ENCODE peak calls at places on chromosomes 1 and 21, in four cellular contexts. N is fibroblast of mammary gland, K is endothelial cell, M is HCT116. P is an unnamed sample.

GRCh38 chr1:223076382-223076781 is 66.7 kb downstream of the TLR5 start:
- DNase-seq in N (no peak), K (no peak), M (no peak), P (no peak)

GRCh38 chr1:192588546-192588945 is 13.0 kb downstream of the RGS1 start:
- DNase-seq in N (peak; percentile 21), K (no peak), M (no peak), P (no peak)

GRCh38 chr1:84152649-84153056 is 8.6 kb downstream of the PRKACB start:
- DNase-seq in N (no peak), K (no peak), M (no peak), P (no peak)

GRCh38 chr1:38221006-38221649 is 174.5 kb upstream of the POU3F1 start:
- DNase-seq in N (peak; percentile 46), K (no peak), M (no peak), P (no peak)

GRCh38 chr1:67214420-67215174 is 48.3 kb downstream of the IL23R start:
- DNase-seq in N (peak; percentile 35), K (peak; percentile 48), M (peak; percentile 19), P (no peak)

GRCh38 chr21:42409366-42409765 is 5.7 kb downstream of the UBASH3A start:
- DNase-seq in N (no peak), K (no peak), M (no peak), P (no peak)

GRCh38 chr21:37783016-37783415 is 133.2 kb downstream of the KCNJ6 start:
- DNase-seq in N (peak; percentile 52), K (no peak), M (no peak), P (no peak)

GRCh38 chr1:39130297-39130696 is 74.2 kb upstream of the MACF1 start:
- DNase-seq in N (peak; percentile 92), K (no peak), M (no peak), P (no peak)

GRCh38 chr1:219555802-219556201 is 57.1 kb downstream of the ZC3H11B start:
- DNase-seq in N (peak; percentile 50), K (no peak), M (no peak), P (no peak)

GRCh38 chr1:42379794-42380616 is 587 bp upstream of the RIMKLA start:
- DNase-seq in N (peak; percentile 32), K (peak; percentile 23), M (no peak), P (no peak)

GRCh38 chr21:43884012-43884860 is 19.2 kb downstream of the AGPAT3 start:
- DNase-seq in N (no peak), K (no peak), M (peak; percentile 83), P (no peak)

GRCh38 chr1:2608434-2609055 is 22.0 kb downstream of the PRXL2B start:
- DNase-seq in N (no peak), K (no peak), M (no peak), P (no peak)

GRCh38 chr1:21701401-21701800 is 32.2 kb upstream of the RAP1GAP start:
- DNase-seq in N (no peak), K (no peak), M (no peak), P (no peak)

GRCh38 chr1:211944733-211945500 is 90.4 kb downstream of the INTS7 start:
- DNase-seq in N (peak; percentile 43), K (peak; percentile 30), M (no peak), P (no peak)

GRCh38 chr1:101697057-101697456 is 299.7 kb downstream of the OLFM3 start:
- DNase-seq in N (peak; percentile 7), K (no peak), M (no peak), P (no peak)

GRCh38 chr1:238710697-238711096 is 675.7 kb upstream of the CHRM3 start:
- DNase-seq in N (peak; percentile 21), K (no peak), M (no peak), P (no peak)

GRCh38 chr1:117301906-117302305 is 65.3 kb upstream of the MAN1A2 start:
- DNase-seq in N (no peak), K (no peak), M (no peak), P (no peak)

GRCh38 chr1:37634554-37635308 is at the start of gene RSPO1:
- DNase-seq in N (peak; percentile 17), K (peak; percentile 20), M (no peak), P (peak; percentile 14)

GRCh38 chr1:204369006-204369726 is 9.4 kb upstream of the PLEKHA6 start:
- DNase-seq in N (no peak), K (no peak), M (no peak), P (no peak)

GRCh38 chr1:64623750-64624445 is 121.0 kb upstream of the RAVER2 start:
- DNase-seq in N (peak; percentile 56), K (no peak), M (no peak), P (no peak)

GRCh38 chr1:94801919-94802546 is 18.1 kb upstream of the SLC44A3 start:
- DNase-seq in N (peak; percentile 94), K (no peak), M (peak; percentile 68), P (no peak)

GRCh38 chr1:41341756-41342562 is 19.3 kb upstream of the FOXO6 start:
- DNase-seq in N (no peak), K (no peak), M (no peak), P (no peak)

GRCh38 chr1:171081220-171081993 is 9.3 kb upstream of the FMO3 start:
- DNase-seq in N (peak; percentile 81), K (no peak), M (peak; percentile 15), P (no peak)

DNA sequence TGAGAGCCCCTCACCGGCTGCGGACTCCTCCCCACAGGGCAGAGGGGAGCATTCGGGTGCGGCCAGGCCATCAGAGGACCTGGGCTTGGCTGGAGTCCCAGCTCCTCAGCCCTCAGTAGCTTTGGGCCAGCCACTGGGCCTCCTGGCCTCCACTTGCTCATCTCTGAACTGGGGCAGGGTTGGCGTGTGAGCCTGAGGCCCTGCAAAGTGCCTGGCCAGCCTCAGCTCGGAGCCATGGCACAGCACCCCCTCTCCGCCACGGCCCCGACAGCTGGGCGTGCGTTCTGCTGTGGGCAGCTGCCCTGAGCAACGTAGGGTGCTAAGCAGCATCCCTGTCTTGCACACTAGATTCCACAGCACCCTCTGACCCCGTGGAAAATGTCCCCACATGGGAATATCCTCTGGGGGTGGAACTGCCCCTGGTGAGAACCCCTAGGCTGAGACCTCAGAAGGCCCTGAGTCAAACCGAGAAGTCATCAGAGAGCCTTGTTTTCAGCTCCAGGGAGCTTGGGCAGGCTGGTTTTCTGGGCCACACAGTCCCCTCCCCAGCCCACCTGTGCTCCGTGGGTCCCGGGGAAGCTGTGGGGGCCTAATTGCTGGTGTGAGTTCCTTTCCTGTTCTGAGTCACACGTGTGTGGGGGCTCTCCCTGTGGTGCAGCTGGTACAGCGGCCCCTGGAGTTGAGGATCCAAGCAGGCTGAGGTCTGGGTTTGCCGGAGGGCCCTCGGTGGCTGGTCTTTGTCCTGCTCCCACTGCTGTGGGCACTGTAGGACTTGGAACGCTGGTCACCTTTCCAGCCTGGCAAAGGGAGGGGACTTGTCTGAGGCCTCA is 24.5 kb downstream of the TP73 start:
- DNase-seq in N (no peak), K (no peak), M (no peak), P (no peak)
- TF ChIP-seq CTCF in N (no peak), K (no peak), M (no peak), P (no peak)

DNA sequence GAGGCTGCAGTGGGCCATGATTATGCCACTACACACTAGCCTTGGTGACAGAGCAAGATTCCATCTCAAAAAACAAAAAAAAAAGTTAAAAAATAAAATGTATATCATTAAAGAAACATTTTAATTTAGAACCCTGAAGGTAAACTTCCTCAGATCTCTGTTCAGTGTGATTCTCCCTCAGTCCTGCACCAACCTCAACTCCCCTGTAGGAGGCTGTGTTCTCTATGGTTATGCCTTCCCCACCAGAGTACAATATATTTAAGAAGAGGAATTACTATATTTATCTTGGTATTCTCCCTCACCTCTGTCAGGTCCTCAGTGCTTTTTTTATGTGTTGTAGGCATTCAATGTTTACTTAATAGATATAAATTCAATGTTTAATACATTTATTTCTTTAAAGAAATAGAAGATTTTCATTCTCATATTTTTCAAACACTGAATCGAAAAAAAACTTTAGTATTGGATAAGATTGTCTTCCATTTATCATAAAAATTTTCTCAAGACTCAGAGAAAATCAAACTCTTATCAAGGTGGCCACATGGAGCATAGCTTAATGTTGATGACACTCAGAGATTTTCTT is 4.8 kb upstream of the LRRC8B start:
- DNase-seq in N (peak; percentile 66), K (peak; percentile 15), M (peak; percentile 18), P (no peak)
- TF ChIP-seq CTCF in N (peak; percentile 79), K (peak; percentile 68), M (peak; percentile 68), P (peak; percentile 60)

GRCh38 chr1:217521317-217521716 is 109.6 kb downstream of the GPATCH2 start:
- DNase-seq in N (no peak), K (no peak), M (no peak), P (no peak)

GRCh38 chr1:217525773-217526490 is 105.0 kb downstream of the GPATCH2 start:
- DNase-seq in N (peak; percentile 35), K (no peak), M (no peak), P (no peak)

GRCh38 chr1:217524787-217525520 is 105.9 kb downstream of the GPATCH2 start:
- DNase-seq in N (peak; percentile 45), K (no peak), M (no peak), P (no peak)

GRCh38 chr1:217526636-217527035 is 104.3 kb downstream of the GPATCH2 start:
- DNase-seq in N (no peak), K (no peak), M (no peak), P (no peak)

DNA sequence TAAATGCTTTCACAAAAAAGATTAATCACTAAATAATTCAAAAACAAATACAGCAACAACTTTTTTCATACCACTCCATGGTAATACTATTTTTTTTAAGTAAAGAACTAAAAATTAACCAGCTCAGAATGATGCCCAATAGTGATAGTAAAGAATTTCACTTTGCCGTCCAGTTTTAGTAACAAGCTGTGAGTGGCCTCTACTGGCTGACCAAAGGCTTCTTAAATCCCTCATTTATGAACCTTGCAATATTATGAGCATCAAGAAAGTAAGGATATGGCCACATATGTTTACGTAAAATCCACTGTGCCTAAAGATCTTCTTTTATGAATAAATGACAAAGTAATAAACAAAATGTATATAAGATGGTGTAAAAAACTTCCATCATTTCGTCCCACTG is 108.6 kb downstream of the GPATCH2 start:
- DNase-seq in N (no peak), K (no peak), M (no peak), P (no peak)
- TF ChIP-seq CTCF in N (no peak), K (no peak), M (no peak), P (peak; percentile 16)

GRCh38 chr1:15682886-15683410 is 1.2 kb upstream of the PLEKHM2 start:
- DNase-seq in N (no peak), K (no peak), M (no peak), P (no peak)

GRCh38 chr1:15684042-15684461 is at the start of gene PLEKHM2:
- DNase-seq in N (peak; percentile 27), K (peak; percentile 54), M (no peak), P (no peak)

GRCh38 chr1:15683411-15684039 is 595 bp upstream of the PLEKHM2 start:
- DNase-seq in N (no peak), K (no peak), M (no peak), P (no peak)

GRCh38 chr1:15685820-15686219 is 1.7 kb downstream of the PLEKHM2 start:
- DNase-seq in N (peak; percentile 20), K (no peak), M (no peak), P (no peak)

DNA sequence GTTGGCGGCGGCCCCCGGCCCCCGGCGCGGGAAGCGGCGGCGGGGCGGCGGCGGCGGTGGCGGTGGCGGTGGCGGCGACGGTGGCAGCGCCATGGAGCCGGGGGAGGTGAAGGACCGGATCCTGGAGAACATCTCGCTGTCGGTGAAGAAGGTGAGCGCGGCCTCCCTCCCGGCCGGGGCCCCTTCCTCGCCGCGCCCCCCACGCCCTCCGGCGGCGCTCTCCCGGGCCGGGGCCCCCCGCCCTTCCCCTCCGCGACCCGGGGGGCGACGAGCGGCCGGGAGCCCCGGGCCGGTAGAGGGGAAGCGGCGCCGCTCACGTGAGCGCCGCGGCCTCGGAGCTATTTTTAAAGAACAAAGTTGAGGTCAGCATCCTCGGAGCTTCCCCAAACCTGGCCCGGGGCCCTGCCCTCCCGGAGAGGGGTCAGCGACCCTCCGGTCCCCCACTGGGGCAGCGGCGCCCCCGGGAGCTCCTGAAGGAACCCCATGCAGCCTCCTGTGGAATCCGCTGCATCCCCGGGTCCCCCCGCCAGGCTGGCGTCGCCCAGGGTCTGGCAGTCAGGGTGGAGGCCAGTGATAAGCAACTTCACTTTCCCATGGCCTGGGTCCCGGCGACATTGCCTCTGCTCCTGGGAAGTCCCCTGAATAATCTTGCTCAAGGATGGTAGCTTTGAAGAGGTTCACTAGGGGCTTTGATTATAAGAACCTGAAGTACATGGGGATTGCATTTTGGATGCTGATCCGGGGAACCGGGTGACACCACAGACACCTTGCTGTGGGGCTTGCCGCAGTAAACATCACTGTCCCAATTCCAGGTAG is 556 bp downstream of the PLEKHM2 start:
- DNase-seq in N (peak; percentile 16), K (peak; percentile 56), M (no peak), P (peak; percentile 37)
- TF ChIP-seq CTCF in N (peak; percentile 1), K (no peak), M (no peak), P (peak; percentile 31)